ENCODE peak calls at places on chromosome 5, in four cellular contexts. K is HCT116, A is HepG2, S is K562. C is an unnamed sample.

GRCh38 chr5:113293613-113294340 is 141.0 kb downstream of the TSSK1B start:
- DNase-seq in K (no peak), A (no peak), S (no peak), C (no peak)

GRCh38 chr5:60036539-60036938 is 143.0 kb upstream of the PDE4D start:
- DNase-seq in K (no peak), A (no peak), S (no peak), C (no peak)

GRCh38 chr5:151469992-151470391 is 22.6 kb downstream of the SLC36A1 start:
- DNase-seq in K (no peak), A (no peak), S (no peak), C (no peak)

GRCh38 chr5:107524111-107524510 is 146.6 kb downstream of the EFNA5 start:
- DNase-seq in K (no peak), A (no peak), S (no peak), C (no peak)

GRCh38 chr5:57221049-57221568 is 47.2 kb downstream of the GPBP1 start:
- DNase-seq in K (peak; percentile 35), A (peak; percentile 59), S (peak; percentile 40), C (peak; percentile 62)

GRCh38 chr5:140346348-140347221 is at the start of gene HBEGF:
- DNase-seq in K (peak; percentile 74), A (peak; percentile 63), S (peak; percentile 96), C (peak; percentile 46)

GRCh38 chr5:117204926-117205869 is 630.6 kb upstream of the SEMA6A start:
- DNase-seq in K (no peak), A (no peak), S (no peak), C (no peak)

GRCh38 chr5:136754216-136754615 is 388.9 kb upstream of the TRPC7 start:
- DNase-seq in K (no peak), A (no peak), S (no peak), C (no peak)

GRCh38 chr5:32908646-32909045 is 197.5 kb downstream of the NPR3 start:
- DNase-seq in K (no peak), A (no peak), S (no peak), C (no peak)

GRCh38 chr5:32909207-32909606 is 198.1 kb downstream of the NPR3 start:
- DNase-seq in K (no peak), A (no peak), S (no peak), C (no peak)

DNA sequence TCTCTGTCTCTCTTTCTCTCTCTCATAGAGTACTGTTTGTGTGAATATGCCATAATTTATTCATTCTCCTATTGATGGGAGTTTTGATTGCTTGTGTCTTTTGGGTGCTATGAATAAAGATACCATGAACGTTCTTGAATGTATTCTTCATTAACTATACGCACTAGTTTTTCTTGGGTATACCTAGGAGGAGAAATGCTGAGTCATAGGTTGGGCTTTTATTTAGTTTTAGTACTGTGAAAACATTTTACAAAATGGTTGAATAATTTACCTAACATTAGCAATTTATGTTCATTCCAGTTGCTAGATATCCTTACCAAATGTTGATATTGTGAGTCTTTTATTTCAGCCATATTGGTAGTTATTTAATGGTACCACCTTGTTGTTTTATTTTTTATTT is 192.5 kb downstream of the NPR3 start:
- DNase-seq in K (no peak), A (no peak), S (no peak), C (no peak)
- TF ChIP-seq TCF7L2 in K (no peak), A (no peak), S (no peak), C (no peak)

GRCh38 chr5:394671-395155 is 48.3 kb upstream of the EXOC3 start:
- DNase-seq in K (no peak), A (no peak), S (no peak), C (no peak)
- H3K27ac ChIP-seq in K (no peak overlapping the region), A (no peak overlapping the region), S (no peak overlapping the region), C (no peak overlapping the region)

GRCh38 chr5:125372694-125373621 is 626.5 kb upstream of the ZNF608 start:
- DNase-seq in K (no peak), A (no peak), S (no peak), C (no peak)
- TF ChIP-seq TCF7L2 in K (no peak), A (no peak), S (no peak), C (no peak)

DNA sequence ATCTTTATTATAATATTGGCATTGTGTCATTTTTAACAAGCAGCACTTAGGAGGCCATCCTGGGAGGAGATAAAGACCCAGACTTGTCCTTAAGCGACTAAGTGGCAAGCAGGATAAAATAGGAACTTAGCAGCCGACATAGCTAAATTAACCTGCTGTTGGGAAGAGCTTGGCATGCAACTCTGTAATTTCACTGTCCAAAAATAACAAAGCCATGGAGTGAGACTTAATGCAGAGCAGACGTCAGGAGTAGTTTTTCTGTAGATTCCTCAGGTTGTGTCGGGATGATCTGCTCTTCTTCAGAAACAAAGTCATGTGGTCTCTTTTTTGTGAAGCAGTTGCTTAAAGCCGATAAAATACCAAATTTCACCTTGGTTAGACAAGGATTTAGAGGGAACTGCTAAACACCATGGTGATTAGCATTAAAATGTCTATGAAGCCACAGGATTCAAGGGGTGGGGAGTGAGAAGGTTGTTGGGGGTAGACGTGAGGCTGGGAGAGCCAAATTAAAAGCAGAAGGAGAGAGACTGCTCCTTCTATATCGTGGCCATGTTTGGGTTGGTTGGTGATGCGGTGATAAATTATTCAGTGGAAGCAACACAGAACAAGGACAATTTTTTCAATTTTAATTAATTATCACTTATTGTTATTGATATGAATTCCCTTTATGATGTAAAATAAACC is 303.0 kb downstream of the CSNK1G3 start:
- DNase-seq in K (no peak), A (no peak), S (no peak), C (peak; percentile 45)
- H3K27ac ChIP-seq in K (no peak overlapping the region), A (no peak overlapping the region), S (no peak overlapping the region), C (peak overlapping the region; percentile 99)

DNA sequence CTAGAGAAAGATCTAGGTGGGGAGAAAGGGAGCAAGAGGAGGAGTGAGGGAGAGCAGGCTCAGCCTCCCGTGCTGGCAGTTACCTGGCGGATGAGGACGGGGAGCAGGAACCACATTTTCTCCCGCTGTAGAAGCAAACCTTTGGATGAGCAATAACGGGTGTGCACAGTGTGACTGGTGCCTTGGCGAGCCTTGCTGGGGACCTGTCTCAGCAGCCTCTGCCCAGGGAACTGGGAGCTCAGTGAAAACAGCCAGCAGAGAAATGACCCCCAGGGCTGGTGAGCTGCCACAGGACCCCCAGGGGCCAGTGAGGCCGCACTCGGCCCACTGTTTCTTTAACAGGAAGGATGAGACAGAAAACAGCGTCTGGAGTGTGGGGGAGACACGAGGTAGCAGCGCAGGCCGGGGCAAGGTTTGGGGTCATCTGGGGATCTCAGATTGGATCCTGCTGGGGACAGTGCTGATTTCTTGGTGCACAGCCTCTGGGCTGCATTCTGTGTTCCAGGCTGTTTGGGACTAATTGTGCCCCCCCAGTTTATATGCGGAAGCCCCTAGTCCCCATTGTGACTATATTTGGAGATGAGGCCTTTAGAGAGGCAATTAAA is 118.7 kb upstream of the PHYKPL start:
- DNase-seq in K (no peak), A (no peak), S (no peak), C (no peak)
- TF ChIP-seq TCF7L2 in K (no peak), A (no peak), S (no peak), C (no peak)

DNA sequence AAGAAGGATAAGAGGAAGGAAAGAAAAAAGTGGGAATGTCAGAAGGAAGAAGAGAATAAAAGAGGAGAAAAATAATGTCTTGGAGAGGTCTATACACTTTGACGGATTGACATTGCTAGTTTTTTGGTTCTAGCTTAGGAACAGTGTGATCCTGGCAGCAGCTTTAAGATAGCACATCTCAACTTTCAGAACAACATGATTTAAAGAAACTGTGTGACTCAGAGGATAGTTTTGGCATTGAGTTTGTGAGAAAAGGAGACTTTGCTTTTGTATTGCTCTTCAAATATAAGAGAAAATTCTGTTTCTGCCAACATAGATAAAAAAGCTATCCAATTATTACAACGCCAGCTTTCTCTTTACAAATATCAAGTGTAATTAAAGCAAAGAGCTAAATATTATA is 260.7 kb upstream of the ARRDC3 start:
- DNase-seq in K (no peak), A (no peak), S (no peak), C (no peak)
- H3K27ac ChIP-seq in K (no peak overlapping the region), A (no peak overlapping the region), S (no peak overlapping the region), C (peak overlapping the region; percentile 71)

GRCh38 chr5:65967288-65968066 is 41.1 kb downstream of the ERBIN start:
- DNase-seq in K (no peak), A (no peak), S (peak; percentile 57), C (no peak)

GRCh38 chr5:65970481-65971367 is 44.3 kb downstream of the ERBIN start:
- DNase-seq in K (no peak), A (no peak), S (no peak), C (no peak)

GRCh38 chr5:65969539-65970393 is 43.4 kb downstream of the ERBIN start:
- DNase-seq in K (no peak), A (no peak), S (no peak), C (no peak)

GRCh38 chr5:65971643-65972042 is 45.3 kb downstream of the ERBIN start:
- DNase-seq in K (no peak), A (no peak), S (peak; percentile 38), C (no peak)
- TF ChIP-seq TCF7L2 in K (no peak), A (no peak), S (no peak), C (no peak)